ENCODE peak calls at places on chromosome 18, in ten cellular contexts. A is skeletal muscle cell, Z is AG04449, M is mammary epithelial cell, B is uterus, S is tibial artery, E is brain microvascular endothelial cell, U is heart left ventricle, H is transverse colon, G is cardiac fibroblast. I is an unnamed sample.

GRCh38 chr18:32238635-32239268 is 48.9 kb downstream of the MEP1B start:
- DNase-seq in U (no peak), E (no peak), A (no peak), H (no peak), G (no peak), M (no peak), B (no peak), Z (no peak), S (no peak), I (no peak)

GRCh38 chr18:59904051-59904601 is 4.3 kb downstream of the PMAIP1 start:
- DNase-seq in S (no peak), A (no peak), G (no peak), B (no peak), E (no peak), Z (no peak), H (no peak), U (no peak), M (no peak), I (no peak)

GRCh38 chr18:29969876-29970275 is 1072.7 kb downstream of the DSC3 start:
- DNase-seq in S (no peak), G (no peak), Z (no peak), E (no peak), U (no peak), M (no peak), B (no peak), A (no peak), H (no peak), I (no peak)

GRCh38 chr18:68480196-68480595 is 234.7 kb downstream of the TMX3 start:
- DNase-seq in A (no peak), B (no peak), E (peak), M (no peak), H (no peak), S (no peak), G (peak), Z (no peak), U (no peak), I (no peak)

GRCh38 chr18:57437782-57438668 is 2.9 kb downstream of the ONECUT2 start:
- DNase-seq in S (no peak), B (no peak), G (peak), M (peak), U (peak), Z (no peak), E (peak), A (peak), H (peak), I (peak)

GRCh38 chr18:12625242-12625641 is 32.7 kb downstream of the SPIRE1 start:
- DNase-seq in G (peak), S (no peak), A (no peak), B (no peak), H (no peak), Z (no peak), U (no peak), E (no peak), M (no peak), I (peak)

GRCh38 chr18:56197460-56197859 is 440.9 kb downstream of the TXNL1 start:
- DNase-seq in S (no peak), G (no peak), M (no peak), B (no peak), A (no peak), U (no peak), H (no peak), E (no peak), Z (no peak), I (no peak)

GRCh38 chr18:58541137-58541788 is 87.6 kb downstream of the ALPK2 start:
- DNase-seq in Z (no peak), M (no peak), E (peak), H (no peak), U (no peak), G (peak), S (no peak), B (no peak), A (no peak), I (peak)

GRCh38 chr18:56036673-56037072 is 448.7 kb upstream of the TCF4 start:
- DNase-seq in S (no peak), Z (no peak), U (no peak), E (no peak), M (no peak), G (peak), H (no peak), B (no peak), A (no peak), I (peak)

GRCh38 chr18:36392163-36392887 is 94.8 kb downstream of the FHOD3 start:
- DNase-seq in M (no peak), G (no peak), U (no peak), S (no peak), Z (no peak), A (no peak), B (no peak), E (peak), H (no peak), I (peak)

GRCh38 chr18:46325836-46326235 is 221.7 kb downstream of the HAUS1 start:
- DNase-seq in S (no peak), U (no peak), A (no peak), H (no peak), G (no peak), M (no peak), E (no peak), Z (no peak), B (no peak), I (no peak)

GRCh38 chr18:65752625-65753325 is 2.0 kb downstream of the CDH7 start:
- DNase-seq in M (no peak), B (no peak), H (no peak), Z (no peak), S (no peak), U (no peak), G (no peak), A (no peak), E (no peak), I (no peak)

GRCh38 chr18:13471971-13472628 is 253.5 kb downstream of the LDLRAD4 start:
- DNase-seq in U (no peak), B (no peak), G (no peak), A (no peak), S (no peak), E (no peak), M (no peak), Z (no peak), H (no peak), I (no peak)

GRCh38 chr18:43061816-43062215 is 53.7 kb downstream of the RIT2 start:
- DNase-seq in B (no peak), S (no peak), U (no peak), M (no peak), G (no peak), Z (no peak), A (no peak), E (no peak), H (no peak), I (no peak)

GRCh38 chr18:51537487-51537886 is 340.0 kb upstream of the MEX3C start:
- DNase-seq in H (peak), S (no peak), U (peak), M (peak), B (no peak), G (peak), A (no peak), Z (no peak), E (peak), I (peak)

GRCh38 chr18:62957885-62958472 is 242.6 kb downstream of the PHLPP1 start:
- DNase-seq in A (no peak), M (peak), E (peak), U (peak), S (no peak), G (peak), B (no peak), H (peak), Z (no peak), I (peak)

GRCh38 chr18:5370332-5370731 is 74.8 kb upstream of the ZBTB14 start:
- DNase-seq in B (no peak), M (no peak), A (no peak), E (peak), U (no peak), G (peak), Z (no peak), S (no peak), H (no peak), I (peak)

GRCh38 chr18:5295231-5295920 is at the start of gene ZBTB14:
- DNase-seq in Z (no peak), H (peak), U (peak), G (peak), S (peak), M (peak), A (no peak), E (peak), B (peak), I (peak)

GRCh38 chr18:32093523-32093922 is 1.8 kb downstream of the RNF138 start:
- DNase-seq in G (peak), U (no peak), M (no peak), B (no peak), E (peak), A (no peak), Z (no peak), H (peak), S (no peak), I (no peak)

GRCh38 chr18:38421016-38421415 is 855.4 kb upstream of the CELF4 start:
- DNase-seq in U (no peak), A (no peak), B (no peak), M (no peak), Z (no peak), S (no peak), G (no peak), E (no peak), H (no peak), I (no peak)

GRCh38 chr18:51651761-51652160 is 454.3 kb upstream of the MEX3C start:
- DNase-seq in M (no peak), S (no peak), G (no peak), B (no peak), U (no peak), A (no peak), E (no peak), H (no peak), Z (no peak), I (no peak)

GRCh38 chr18:60692277-60692676 is 319.7 kb upstream of the MC4R start:
- DNase-seq in E (no peak), U (no peak), S (no peak), H (no peak), B (no peak), A (no peak), Z (no peak), G (no peak), M (no peak), I (no peak)

GRCh38 chr18:49861659-49862058 is 48.3 kb upstream of the ACAA2 start:
- DNase-seq in U (no peak), A (no peak), B (no peak), H (no peak), S (no peak), M (no peak), G (peak), Z (no peak), E (no peak), I (peak)

GRCh38 chr18:62346327-62347090 is 21.4 kb downstream of the TNFRSF11A start:
- DNase-seq in M (no peak), A (no peak), H (no peak), G (no peak), Z (no peak), E (no peak), S (no peak), U (no peak), B (no peak), I (no peak)

GRCh38 chr18:51133580-51134160 is 63.8 kb downstream of the MEX3C start:
- DNase-seq in B (no peak), Z (no peak), M (no peak), S (no peak), G (peak), H (no peak), U (no peak), A (no peak), E (no peak), I (no peak)

GRCh38 chr18:50853863-50854271 is 25.1 kb upstream of the ME2 start:
- DNase-seq in U (no peak), Z (no peak), E (peak), A (no peak), M (peak), B (no peak), S (no peak), H (peak), G (peak), I (peak)

GRCh38 chr18:55502346-55502710 is 85.7 kb downstream of the TCF4 start:
- DNase-seq in U (no peak), G (no peak), E (no peak), Z (no peak), M (no peak), A (no peak), S (no peak), B (no peak), H (no peak), I (peak)

GRCh38 chr18:51527826-51528225 is 330.3 kb upstream of the MEX3C start:
- DNase-seq in A (no peak), B (no peak), S (no peak), U (no peak), Z (no peak), H (no peak), G (no peak), M (peak), E (no peak), I (no peak)

GRCh38 chr18:21241224-21242131 is 554 bp upstream of the GREB1L start:
- DNase-seq in A (no peak), H (peak), B (no peak), Z (no peak), M (no peak), G (no peak), S (peak), E (no peak), U (peak), I (no peak)

GRCh38 chr18:38284992-38285391 is 719.4 kb upstream of the CELF4 start:
- DNase-seq in B (no peak), S (no peak), E (no peak), U (no peak), G (no peak), Z (no peak), M (no peak), H (no peak), A (no peak), I (no peak)

GRCh38 chr18:43396266-43396665 is 119.0 kb upstream of the SYT4 start:
- DNase-seq in G (peak), M (no peak), A (peak), E (peak), U (no peak), H (no peak), B (no peak), S (no peak), Z (no peak), I (peak)

GRCh38 chr18:56593906-56594305 is 44.5 kb downstream of the TXNL1 start:
- DNase-seq in B (no peak), E (peak), S (no peak), M (peak), H (no peak), G (no peak), U (no peak), A (no peak), Z (no peak), I (peak)

GRCh38 chr18:23690505-23691068 is 1.3 kb downstream of the LAMA3 start:
- DNase-seq in Z (no peak), A (no peak), M (no peak), G (no peak), B (no peak), S (no peak), U (no peak), H (no peak), E (no peak), I (no peak)

GRCh38 chr18:23689031-23689615 is at the start of gene LAMA3:
- DNase-seq in B (peak), E (no peak), A (no peak), Z (no peak), G (peak), H (peak), U (peak), S (peak), M (peak), I (no peak)

GRCh38 chr18:23688528-23688927 is 725 bp upstream of the LAMA3 start:
- DNase-seq in Z (no peak), S (no peak), E (no peak), B (no peak), G (no peak), M (no peak), H (no peak), A (no peak), U (no peak), I (no peak)

GRCh38 chr18:23693849-23694248 is 4.6 kb downstream of the LAMA3 start:
- DNase-seq in Z (no peak), G (no peak), H (peak), M (no peak), A (no peak), U (no peak), B (no peak), S (no peak), E (no peak), I (no peak)

GRCh38 chr18:23689616-23690504 is 607 bp downstream of the LAMA3 start:
- DNase-seq in S (peak), Z (no peak), B (peak), E (no peak), G (no peak), H (no peak), U (no peak), M (peak), A (no peak), I (no peak)
- H3K4me3 ChIP-seq in S (peak), Z (peak), B (peak), E (peak), G (peak), H (peak), U (peak), M (peak), A (peak), I (peak)

DNA sequence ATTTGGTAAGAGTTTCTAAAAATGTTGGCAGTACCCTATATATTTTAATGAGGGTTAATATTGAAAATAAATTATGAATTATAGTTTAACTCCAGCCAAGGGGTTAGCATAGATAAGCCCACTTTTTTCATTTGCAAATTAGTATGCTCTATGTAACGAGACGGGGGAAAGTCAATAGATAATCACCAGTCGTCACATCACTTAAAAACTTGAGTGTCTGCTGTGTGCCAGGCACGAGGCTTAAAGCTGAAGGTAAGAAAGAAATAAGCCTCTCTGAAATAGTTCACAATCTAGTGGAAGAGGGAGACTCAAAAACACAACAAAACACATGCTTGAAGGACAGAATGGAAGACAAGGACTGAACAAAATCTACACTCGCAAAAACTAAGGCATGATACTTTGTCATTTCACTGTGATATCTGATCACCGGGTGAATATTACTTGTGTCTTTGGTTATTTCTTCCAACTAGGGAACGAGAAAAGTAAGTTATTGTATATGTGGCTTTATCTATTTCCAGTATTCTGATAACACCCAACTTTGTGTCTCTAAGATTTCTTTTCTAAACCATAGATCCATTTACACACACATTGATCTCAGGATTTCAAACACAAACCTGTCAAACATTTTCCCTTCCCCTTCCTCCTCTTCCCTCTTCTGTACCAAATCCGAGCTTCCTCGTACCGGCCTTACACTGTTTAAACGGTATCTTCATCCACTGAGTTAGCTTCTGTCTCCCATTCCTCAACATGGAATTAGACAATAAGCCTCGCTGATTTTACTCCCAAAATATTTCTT is 199.1 kb downstream of the PIEZO2 start:
- DNase-seq in H (no peak), G (no peak), B (no peak), Z (no peak), M (no peak), A (no peak), E (no peak), U (no peak), S (no peak), I (no peak)
- H3K4me3 ChIP-seq in H (no peak), G (no peak), B (no peak), Z (no peak), M (no peak), A (no peak), E (no peak), U (no peak), S (no peak), I (no peak)

DNA sequence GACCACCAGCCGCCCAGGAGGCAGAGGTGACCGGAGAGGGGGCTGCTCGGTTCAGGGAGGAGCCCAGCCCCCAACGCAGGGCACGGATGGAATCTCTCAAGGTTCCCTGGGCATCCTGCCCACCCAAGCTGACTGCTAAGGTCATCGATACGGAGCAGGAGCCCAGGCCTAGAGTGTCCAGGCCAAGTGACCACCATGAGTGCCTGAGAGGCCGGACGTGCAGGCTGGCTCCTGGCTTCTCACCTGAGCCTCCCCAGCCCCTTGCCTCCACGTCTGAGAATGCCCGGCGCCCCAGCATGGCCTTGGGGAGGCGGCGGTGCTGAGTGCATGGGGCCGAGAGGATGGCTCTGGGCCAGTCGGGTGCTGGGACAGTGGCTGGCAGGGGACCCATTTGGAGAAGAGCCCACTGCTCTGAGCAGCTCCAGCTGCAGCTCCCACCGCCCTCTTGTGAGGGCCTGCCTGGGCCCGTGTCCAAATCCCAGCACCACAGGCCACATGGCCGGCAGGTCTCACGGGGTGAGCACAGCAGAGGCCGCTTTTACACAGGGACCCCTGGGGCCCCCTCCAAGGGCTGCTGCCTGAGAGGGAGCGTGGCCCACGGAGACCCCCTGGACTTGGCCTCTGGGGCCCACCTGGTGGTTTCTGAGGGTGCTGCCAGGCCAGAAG is 102.8 kb upstream of the CTDP1 start:
- DNase-seq in U (peak), S (peak), A (no peak), E (no peak), B (peak), M (no peak), H (peak), G (peak), Z (no peak), I (peak)
- H3K4me3 ChIP-seq in U (no peak), S (no peak), A (no peak), E (no peak), B (no peak), M (no peak), H (no peak), G (no peak), Z (no peak), I (no peak)

GRCh38 chr18:2301316-2301715 is 270.0 kb downstream of the METTL4 start:
- DNase-seq in E (no peak), U (no peak), H (no peak), M (no peak), S (no peak), A (no peak), B (no peak), Z (no peak), G (no peak), I (no peak)

GRCh38 chr18:2303517-2304238 is 267.6 kb downstream of the METTL4 start:
- DNase-seq in M (peak), G (peak), U (no peak), E (peak), A (peak), H (no peak), S (no peak), Z (peak), B (no peak), I (peak)

GRCh38 chr18:2302012-2302411 is 269.3 kb downstream of the METTL4 start:
- DNase-seq in M (no peak), S (no peak), A (no peak), G (no peak), E (no peak), H (no peak), B (no peak), Z (no peak), U (no peak), I (no peak)

GRCh38 chr18:2304378-2305175 is 266.7 kb downstream of the METTL4 start:
- DNase-seq in M (peak), U (no peak), H (no peak), S (no peak), G (peak), A (no peak), Z (no peak), B (no peak), E (peak), I (peak)

GRCh38 chr18:2302628-2303516 is 268.4 kb downstream of the METTL4 start:
- DNase-seq in B (no peak), H (no peak), E (no peak), U (no peak), S (no peak), Z (peak), A (peak), G (peak), M (peak), I (peak)
- H3K4me3 ChIP-seq in B (no peak), H (no peak), E (no peak), U (no peak), S (no peak), Z (no peak), A (no peak), G (no peak), M (no peak), I (no peak)